ENCODE peak calls at places on chromosomes 12 and 14, in ten cellular contexts. X is AG09319, N is AG04450, W is BE2C, G is stomach, E is mucosa of descending colon, T is cardiac fibroblast, J is fibroblast of lung, Q is neural crest cell, P is astrocyte of the spinal cord. M is an unnamed sample.
A peak's percentile ranks its signal among the peaks of the same experiment; 100 is the strongest.

GRCh38 chr12:113161415-113162016 is 12.0 kb downstream of the CFAP73 start:
- DNase-seq in T (no peak), N (no peak), Q (peak; percentile 40), J (peak; percentile 52), P (peak; percentile 10), G (no peak), X (no peak), W (peak; percentile 100), E (no peak), M (no peak)

GRCh38 chr12:41459815-41460214 is 271.7 kb downstream of the PDZRN4 start:
- DNase-seq in N (no peak), G (no peak), X (no peak), Q (no peak), W (no peak), T (no peak), J (no peak), P (no peak), E (no peak), M (no peak)

GRCh38 chr12:91180577-91180976 is 2.0 kb downstream of the DCN start:
- DNase-seq in X (peak; percentile 81), E (no peak), G (no peak), N (no peak), T (peak; percentile 87), J (peak; percentile 86), P (peak; percentile 88), W (no peak), Q (no peak), M (no peak)

GRCh38 chr12:79614730-79615129 is 76.0 kb downstream of the PAWR start:
- DNase-seq in G (no peak), Q (no peak), X (no peak), N (no peak), J (peak; percentile 31), T (no peak), P (peak; percentile 24), E (no peak), W (no peak), M (no peak)

GRCh38 chr12:88185988-88186387 is 43.9 kb downstream of the TMTC3 start:
- DNase-seq in P (peak; percentile 66), G (no peak), E (no peak), T (peak; percentile 46), W (no peak), X (no peak), N (peak; percentile 11), J (peak; percentile 79), Q (no peak), M (no peak)

GRCh38 chr12:7864751-7865150 is 8.0 kb downstream of the SLC2A14 start:
- DNase-seq in X (no peak), J (no peak), P (no peak), T (no peak), W (no peak), Q (no peak), G (no peak), E (no peak), N (no peak), M (no peak)

GRCh38 chr12:6368906-6369525 is 6.3 kb downstream of the SCNN1A start:
- DNase-seq in W (no peak), E (peak; percentile 47), Q (no peak), T (no peak), P (no peak), G (no peak), N (no peak), J (no peak), X (no peak), M (no peak)

GRCh38 chr14:76710093-76711010 is 50.9 kb upstream of the VASH1 start:
- DNase-seq in J (peak; percentile 20), G (no peak), T (peak; percentile 69), N (peak; percentile 10), E (no peak), Q (peak; percentile 38), X (no peak), P (peak; percentile 55), W (peak; percentile 44), M (no peak)

GRCh38 chr12:179131-179884 is 34.6 kb downstream of the SLC6A12 start:
- DNase-seq in X (no peak), G (no peak), P (no peak), Q (no peak), N (no peak), T (no peak), E (peak; percentile 47), J (no peak), W (no peak), M (no peak)

GRCh38 chr14:104224516-104225281 is 86.3 kb downstream of the KIF26A start:
- DNase-seq in G (no peak), T (no peak), X (no peak), W (peak; percentile 42), Q (peak; percentile 49), N (no peak), P (no peak), E (peak; percentile 65), J (no peak), M (no peak)
- TF ChIP-seq CTCF in G (no peak), T (no peak), X (no peak), W (peak; percentile 71), Q (peak; percentile 52), N (no peak), P (peak; percentile 19), E (peak; percentile 35), J (no peak), M (peak; percentile 68)

GRCh38 chr12:71708658-71709057 is 22.8 kb downstream of the TMEM19 start:
- DNase-seq in N (no peak), P (no peak), Q (no peak), J (peak; percentile 22), E (no peak), G (no peak), X (no peak), T (no peak), W (no peak), M (no peak)
- TF ChIP-seq CTCF in N (no peak), P (no peak), Q (no peak), J (no peak), E (no peak), G (no peak), X (no peak), T (no peak), W (no peak), M (no peak)

GRCh38 chr12:40446385-40446784 is 221.6 kb downstream of the LRRK2 start:
- DNase-seq in X (no peak), J (no peak), Q (no peak), G (no peak), P (peak; percentile 3), N (no peak), T (peak; percentile 0), E (no peak), W (no peak), M (no peak)
- TF ChIP-seq CTCF in X (peak; percentile 45), J (peak; percentile 18), Q (peak; percentile 66), G (no peak), P (peak; percentile 36), N (peak; percentile 33), T (peak; percentile 21), E (no peak), W (peak; percentile 49), M (peak; percentile 37)

GRCh38 chr12:105252901-105253300 is 16.9 kb upstream of the APPL2 start:
- DNase-seq in X (no peak), G (no peak), J (no peak), W (no peak), N (no peak), E (no peak), P (no peak), T (no peak), Q (no peak), M (no peak)

GRCh38 chr12:105256921-105257320 is 20.9 kb upstream of the APPL2 start:
- DNase-seq in G (no peak), W (no peak), T (peak; percentile 28), P (peak; percentile 83), Q (no peak), E (no peak), N (peak; percentile 50), J (peak; percentile 92), X (no peak), M (no peak)

GRCh38 chr12:105257321-105257728 is 21.4 kb upstream of the APPL2 start:
- DNase-seq in G (no peak), T (peak; percentile 41), E (no peak), J (peak; percentile 97), N (peak; percentile 55), Q (no peak), P (peak; percentile 87), W (no peak), X (peak; percentile 43), M (no peak)

GRCh38 chr12:105256011-105256410 is 20.0 kb upstream of the APPL2 start:
- DNase-seq in T (no peak), N (no peak), X (no peak), Q (no peak), E (no peak), P (no peak), G (no peak), J (peak; percentile 68), W (no peak), M (no peak)

GRCh38 chr12:105253882-105254513 is 18.0 kb upstream of the APPL2 start:
- DNase-seq in P (peak; percentile 68), N (no peak), X (no peak), W (no peak), Q (no peak), E (no peak), T (peak; percentile 62), G (no peak), J (peak; percentile 79), M (no peak)
- TF ChIP-seq CTCF in P (no peak), N (no peak), X (no peak), W (no peak), Q (no peak), E (no peak), T (no peak), G (no peak), J (no peak), M (no peak)

GRCh38 chr12:58933068-58933681 is 12.9 kb upstream of the LRIG3 start:
- DNase-seq in X (no peak), N (no peak), Q (no peak), G (no peak), T (no peak), J (no peak), W (no peak), E (no peak), P (peak; percentile 81), M (no peak)

GRCh38 chr12:58930770-58931324 is 10.5 kb upstream of the LRIG3 start:
- DNase-seq in N (no peak), J (peak; percentile 42), W (no peak), Q (no peak), X (no peak), T (no peak), E (no peak), G (no peak), P (no peak), M (no peak)

GRCh38 chr12:58934528-58934927 is 14.2 kb upstream of the LRIG3 start:
- DNase-seq in E (no peak), Q (no peak), W (no peak), P (no peak), J (no peak), N (no peak), T (no peak), X (no peak), G (no peak), M (no peak)

GRCh38 chr12:58927112-58927511 is 6.8 kb upstream of the LRIG3 start:
- DNase-seq in J (no peak), N (no peak), X (no peak), Q (no peak), W (no peak), P (no peak), T (no peak), E (no peak), G (no peak), M (no peak)

DNA sequence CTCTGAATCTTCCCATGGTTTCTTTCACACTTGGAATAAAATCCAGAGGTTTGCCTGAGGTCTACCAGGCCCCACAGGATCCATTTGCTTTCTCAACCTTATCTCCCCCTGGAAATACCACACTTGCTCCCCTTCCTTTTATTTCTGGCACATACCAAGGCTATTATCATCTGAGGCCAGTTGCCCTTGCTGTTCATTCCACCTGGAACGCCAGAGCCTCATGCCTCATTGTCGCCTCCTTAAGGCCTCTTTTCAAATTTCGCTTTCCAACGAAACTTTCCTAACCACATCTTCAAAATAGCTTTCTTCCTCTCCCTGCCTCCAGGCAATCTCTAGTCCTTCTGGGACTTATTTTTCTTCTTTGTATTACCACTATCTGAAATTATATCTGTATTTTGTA is 11.2 kb upstream of the LRIG3 start:
- DNase-seq in E (no peak), J (no peak), N (no peak), X (no peak), G (no peak), P (no peak), W (no peak), Q (no peak), T (no peak), M (no peak)
- TF ChIP-seq CTCF in E (no peak), J (no peak), N (no peak), X (no peak), G (no peak), P (peak; percentile 5), W (peak; percentile 20), Q (no peak), T (peak; percentile 15), M (no peak)